ENCODE peak calls at places on chromosome 10, in five cellular contexts. A is mesendoderm, U is mesenchymal stem cell, S is neuronal stem cell, P is IMR-90. M is an unnamed sample.

GRCh38 chr10:79360499-79361342 is 13.5 kb downstream of the PPIF start:
- DNase-seq in A (no peak), U (no peak), S (no peak), P (no peak), M (no peak)

GRCh38 chr10:12847361-12847975 is 154.0 kb downstream of the CCDC3 start:
- DNase-seq in A (peak; percentile 86), U (no peak), S (no peak), P (no peak), M (peak; percentile 96)

GRCh38 chr10:60358282-60358681 is 31.4 kb downstream of the ANK3 start:
- DNase-seq in A (no peak), U (no peak), S (no peak), P (no peak), M (no peak)

GRCh38 chr10:71575934-71576801 is 143.4 kb downstream of the C10orf105 start:
- DNase-seq in A (peak; percentile 25), U (no peak), S (no peak), P (no peak), M (no peak)

GRCh38 chr10:129096340-129096984 is 370.6 kb upstream of the MGMT start:
- DNase-seq in A (no peak), U (peak; percentile 63), S (no peak), P (peak; percentile 80), M (no peak)

GRCh38 chr10:4012848-4013247 is 227.8 kb upstream of the KLF6 start:
- DNase-seq in A (no peak), U (no peak), S (no peak), P (no peak), M (no peak)

GRCh38 chr10:57627642-57628178 is 640.0 kb downstream of the IPMK start:
- DNase-seq in A (peak; percentile 99), U (no peak), S (no peak), P (no peak), M (no peak)

GRCh38 chr10:67923551-67923950 is 39.1 kb downstream of the SIRT1 start:
- DNase-seq in A (no peak), U (no peak), S (no peak), P (no peak), M (no peak)

GRCh38 chr10:4213441-4213840 is 428.4 kb upstream of the KLF6 start:
- DNase-seq in A (no peak), U (no peak), S (no peak), P (peak; percentile 28), M (no peak)

GRCh38 chr10:44935201-44935960 is 24.2 kb upstream of the RASSF4 start:
- DNase-seq in A (peak; percentile 83), U (peak; percentile 93), S (no peak), P (peak; percentile 95), M (no peak)

GRCh38 chr10:98528785-98529183 is 82.0 kb upstream of the HPS1 start:
- DNase-seq in A (no peak), U (no peak), S (no peak), P (no peak), M (no peak)

GRCh38 chr10:8242295-8242872 is 187.9 kb downstream of the GATA3 start:
- DNase-seq in A (peak; percentile 10), U (no peak), S (no peak), P (no peak), M (no peak)
- H2BK120ac ChIP-seq in A (no peak overlapping the region), U (no peak overlapping the region), S (no peak overlapping the region), P (no peak overlapping the region), M (no peak overlapping the region)

GRCh38 chr10:17387861-17388503 is 66.4 kb downstream of the ST8SIA6 start:
- DNase-seq in A (peak; percentile 77), U (no peak), S (no peak), P (no peak), M (no peak)

GRCh38 chr10:17383801-17384445 is 70.5 kb downstream of the ST8SIA6 start:
- DNase-seq in A (no peak), U (no peak), S (no peak), P (no peak), M (no peak)

GRCh38 chr10:17386021-17386420 is 68.4 kb downstream of the ST8SIA6 start:
- DNase-seq in A (no peak), U (no peak), S (no peak), P (no peak), M (no peak)

GRCh38 chr10:17385066-17385465 is 69.3 kb downstream of the ST8SIA6 start:
- DNase-seq in A (peak; percentile 69), U (no peak), S (no peak), P (no peak), M (no peak)

DNA sequence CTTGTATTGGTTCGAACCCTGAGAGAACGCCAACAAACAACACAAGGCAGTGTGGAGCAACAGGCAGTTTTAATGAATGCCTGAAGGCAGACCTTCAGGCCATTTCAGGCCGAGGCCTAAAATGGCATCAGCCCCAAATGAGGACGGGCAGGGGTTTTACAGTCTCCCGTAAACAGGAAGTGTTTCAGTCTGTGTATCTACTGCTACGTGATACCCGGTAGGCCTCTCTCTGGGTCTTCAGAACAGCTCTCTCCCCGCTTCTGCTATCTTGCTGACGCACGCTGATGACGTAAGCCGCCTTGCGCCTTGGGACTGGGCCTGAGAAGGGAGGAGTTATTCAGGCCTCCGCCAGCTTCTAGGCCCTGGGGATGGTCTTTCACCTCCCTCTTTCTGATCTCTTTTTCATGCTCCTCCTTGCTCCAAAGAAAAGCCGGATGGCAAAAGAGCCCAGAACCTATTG is 67.7 kb downstream of the ST8SIA6 start:
- DNase-seq in A (no peak), U (no peak), S (no peak), P (no peak), M (no peak)
- H2BK120ac ChIP-seq in A (no peak overlapping the region), U (no peak overlapping the region), S (no peak overlapping the region), P (no peak overlapping the region), M (no peak overlapping the region)

GRCh38 chr10:21355591-21356011 is 169.9 kb downstream of the SKIDA1 start:
- DNase-seq in A (peak; percentile 32), U (no peak), S (no peak), P (peak; percentile 69), M (no peak)

GRCh38 chr10:21352886-21353285 is 172.6 kb downstream of the SKIDA1 start:
- DNase-seq in A (no peak), U (no peak), S (no peak), P (no peak), M (no peak)

GRCh38 chr10:21347043-21347799 is 178.3 kb downstream of the SKIDA1 start:
- DNase-seq in A (no peak), U (no peak), S (no peak), P (no peak), M (no peak)

GRCh38 chr10:21349912-21350286 is 175.6 kb downstream of the SKIDA1 start:
- DNase-seq in A (no peak), U (no peak), S (no peak), P (no peak), M (no peak)
- H2BK120ac ChIP-seq in A (no peak overlapping the region), U (no peak overlapping the region), S (no peak overlapping the region), P (no peak overlapping the region), M (no peak overlapping the region)

GRCh38 chr10:17663450-17663849 is 19.5 kb downstream of the STAM start:
- DNase-seq in A (no peak), U (no peak), S (no peak), P (no peak), M (no peak)
- H2BK120ac ChIP-seq in A (no peak overlapping the region), U (no peak overlapping the region), S (no peak overlapping the region), P (no peak overlapping the region), M (no peak overlapping the region)

GRCh38 chr10:131751827-131752775 is 148.7 kb upstream of the PPP2R2D start:
- DNase-seq in A (peak; percentile 73), U (no peak), S (no peak), P (no peak), M (no peak)

GRCh38 chr10:131750973-131751826 is 149.6 kb upstream of the PPP2R2D start:
- DNase-seq in A (no peak), U (no peak), S (peak; percentile 31), P (no peak), M (no peak)

GRCh38 chr10:131749767-131750142 is 151.1 kb upstream of the PPP2R2D start:
- DNase-seq in A (no peak), U (no peak), S (no peak), P (no peak), M (no peak)

GRCh38 chr10:131748831-131749766 is 151.7 kb upstream of the PPP2R2D start:
- DNase-seq in A (peak; percentile 65), U (no peak), S (no peak), P (no peak), M (no peak)

DNA sequence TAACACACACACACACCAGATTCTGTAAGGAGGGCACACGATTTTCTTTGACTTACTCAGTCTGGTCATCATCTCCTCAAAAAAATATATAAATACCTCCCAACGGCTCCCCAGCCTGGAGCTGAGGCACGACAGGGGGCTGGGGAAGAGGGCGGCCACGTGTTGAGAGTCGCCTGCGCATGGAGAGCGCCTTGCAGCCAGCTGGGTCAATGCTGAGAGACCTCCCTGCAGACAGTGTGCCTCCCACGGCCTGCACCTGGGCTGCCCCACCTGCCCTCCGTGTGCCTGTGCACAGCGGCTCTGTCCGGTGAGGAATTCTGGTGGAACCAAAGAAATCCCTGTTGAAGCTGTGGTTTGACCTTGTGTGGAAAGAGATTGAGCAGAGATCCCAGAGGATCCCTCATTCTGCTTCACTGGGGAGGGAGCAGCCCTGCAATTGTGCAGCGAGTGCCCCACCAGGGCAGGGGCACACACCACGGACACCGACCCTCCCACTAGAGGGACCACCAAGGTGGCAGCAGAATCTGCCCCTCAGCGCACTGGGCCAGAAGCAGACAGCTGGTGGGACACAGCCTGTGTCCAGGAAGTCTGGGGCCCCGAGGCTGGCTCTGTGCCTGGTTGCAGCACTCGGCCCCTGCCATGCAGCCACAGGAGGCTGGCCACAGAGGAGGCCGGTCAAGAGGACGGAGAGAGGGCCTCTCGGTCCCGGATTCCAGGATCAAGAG is 150.5 kb upstream of the PPP2R2D start:
- DNase-seq in A (no peak), U (no peak), S (no peak), P (no peak), M (no peak)
- H2BK120ac ChIP-seq in A (no peak overlapping the region), U (no peak overlapping the region), S (no peak overlapping the region), P (no peak overlapping the region), M (no peak overlapping the region)

GRCh38 chr10:133394801-133395221 is 854 bp downstream of the MTG1 start:
- DNase-seq in A (no peak), U (no peak), S (no peak), P (no peak), M (no peak)
- H2BK120ac ChIP-seq in A (no peak overlapping the region), U (no peak overlapping the region), S (no peak overlapping the region), P (peak overlapping the region; percentile 16), M (no peak overlapping the region)

DNA sequence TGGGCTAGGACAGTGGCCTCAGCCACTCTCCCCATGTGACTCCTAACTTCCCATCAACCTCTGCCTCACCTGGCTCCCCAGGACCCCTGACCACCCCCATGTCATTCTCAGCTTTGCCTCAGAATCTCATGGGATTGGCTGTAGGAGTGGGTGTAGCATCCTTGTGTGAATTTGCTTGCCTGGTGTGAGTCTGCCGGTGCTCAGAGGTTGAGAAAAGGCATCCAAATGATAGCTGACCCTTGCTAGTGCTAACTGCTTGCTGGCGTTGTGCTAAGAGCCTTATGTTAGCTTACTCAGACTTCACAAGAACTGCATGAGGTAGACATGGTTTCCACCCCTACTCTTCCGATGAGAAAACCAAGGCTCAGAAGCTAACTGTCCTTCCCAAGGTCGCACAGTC is 74.2 kb downstream of the COL13A1 start:
- DNase-seq in A (peak; percentile 80), U (no peak), S (no peak), P (no peak), M (no peak)
- H2BK120ac ChIP-seq in A (peak overlapping the region; percentile 24), U (no peak overlapping the region), S (no peak overlapping the region), P (no peak overlapping the region), M (no peak overlapping the region)

M was measured in H1.